ENCODE peak calls at places on chromosomes 12 and 14, in five cellular contexts. J is GM10248, S is ovary, D is cardiac muscle cell, H is ELR. C is an unnamed sample.

GRCh38 chr12:43579240-43579639 is 27.2 kb upstream of the ADAMTS20 start:
- DNase-seq in H (peak; percentile 5), J (no peak), D (no peak), S (no peak), C (no peak)

GRCh38 chr12:45051490-45052105 is 699 bp upstream of the DBX2 start:
- DNase-seq in S (no peak), H (no peak), J (no peak), D (peak; percentile 33), C (no peak)

GRCh38 chr12:118034429-118035193 is 18.1 kb downstream of the RFC5 start:
- DNase-seq in S (no peak), D (peak; percentile 58), J (no peak), H (peak; percentile 80), C (peak; percentile 14)

GRCh38 chr12:38921025-38921677 is 15.8 kb upstream of the CPNE8 start:
- DNase-seq in J (peak; percentile 23), S (no peak), H (peak; percentile 24), D (peak; percentile 71), C (peak; percentile 61)

GRCh38 chr12:103102225-103102744 is 144.8 kb downstream of the ASCL1 start:
- DNase-seq in H (no peak), S (no peak), D (no peak), J (peak; percentile 59), C (no peak)

GRCh38 chr12:6899837-6900519 is 4.6 kb upstream of the LRRC23 start:
- DNase-seq in J (no peak), D (peak; percentile 80), H (no peak), S (no peak), C (no peak)

GRCh38 chr14:94612174-94612573 is at the start of gene SERPINA3:
- DNase-seq in H (no peak), S (no peak), D (peak; percentile 78), J (no peak), C (no peak)

GRCh38 chr12:118377891-118378470 is 1.6 kb downstream of the SUDS3 start:
- DNase-seq in J (peak; percentile 70), D (peak; percentile 67), S (peak; percentile 71), H (peak; percentile 65), C (peak; percentile 90)

GRCh38 chr14:93456356-93456755 is 25.6 kb downstream of the UNC79 start:
- DNase-seq in H (no peak), D (no peak), J (no peak), S (no peak), C (no peak)

GRCh38 chr14:105335735-105336476 is 21.4 kb downstream of the PACS2 start:
- DNase-seq in J (no peak), S (no peak), H (no peak), D (no peak), C (no peak)

GRCh38 chr12:91984571-91984970 is 161.1 kb downstream of the BTG1 start:
- DNase-seq in H (peak; percentile 49), D (no peak), J (no peak), S (no peak), C (no peak)

GRCh38 chr14:64074961-64075619 is 219.1 kb downstream of the ESR2 start:
- DNase-seq in D (peak; percentile 10), S (no peak), H (peak; percentile 80), J (no peak), C (no peak)

GRCh38 chr12:111578276-111578970 is 20.7 kb downstream of the ATXN2 start:
- DNase-seq in S (no peak), D (peak; percentile 67), H (peak; percentile 92), J (peak; percentile 31), C (no peak)

GRCh38 chr14:69699743-69700309 is 67.1 kb upstream of the SRSF5 start:
- DNase-seq in J (no peak), D (no peak), S (no peak), H (no peak), C (no peak)

GRCh38 chr12:102643871-102644551 is 163.6 kb upstream of the IGF1 start:
- DNase-seq in S (no peak), J (no peak), D (no peak), H (no peak), C (no peak)

GRCh38 chr12:93662961-93663728 is 14.0 kb upstream of the CRADD start:
- DNase-seq in J (no peak), H (no peak), D (no peak), S (no peak), C (no peak)

GRCh38 chr12:127425474-127425873 is 841.5 kb upstream of the TMEM132C start:
- DNase-seq in H (no peak), D (no peak), J (no peak), S (no peak), C (peak; percentile 19)

GRCh38 chr14:61102549-61103466 is 121.8 kb downstream of the SLC38A6 start:
- DNase-seq in J (no peak), H (no peak), S (no peak), D (no peak), C (no peak)

GRCh38 chr12:54680374-54680773 is 32.2 kb upstream of the DCD start:
- DNase-seq in J (peak; percentile 39), D (peak; percentile 9), H (peak; percentile 45), S (no peak), C (peak; percentile 67)

GRCh38 chr14:21498540-21499526 is 12.3 kb downstream of the METTL3 start:
- DNase-seq in D (peak; percentile 58), J (peak; percentile 44), S (no peak), H (peak; percentile 70), C (peak; percentile 73)

GRCh38 chr12:52372216-52373154 is 5.2 kb upstream of the KRT85 start:
- DNase-seq in J (peak; percentile 69), H (peak; percentile 78), D (peak; percentile 96), S (peak; percentile 71), C (peak; percentile 67)

C was measured in NAMALWA.